ENCODE peak calls at places on chromosome 9, in eight cellular contexts. N is Panc1; F is CD8-positive, alpha-beta T cell; J is A549; T is kidney epithelial cell; M is GM13976; E is transverse colon; A is neural crest cell. W is an unnamed sample.

GRCh38 chr9:38127271-38127839 is 58.3 kb upstream of the SHB start:
- DNase-seq in N (no peak), T (no peak), E (no peak), F (no peak), A (no peak), M (no peak), J (no peak), W (no peak)

GRCh38 chr9:16039988-16040761 is 487.3 kb downstream of the CCDC171 start:
- DNase-seq in J (peak), M (no peak), N (no peak), T (peak), E (no peak), F (no peak), A (no peak), W (no peak)

GRCh38 chr9:95382433-95382832 is 64.9 kb upstream of the FANCC start:
- DNase-seq in E (no peak), T (no peak), N (no peak), F (no peak), J (no peak), A (no peak), M (no peak), W (no peak)

GRCh38 chr9:135904121-135904520 is 3.2 kb downstream of the CAMSAP1 start:
- DNase-seq in J (no peak), M (no peak), N (no peak), F (no peak), T (no peak), E (no peak), A (no peak), W (no peak)

GRCh38 chr9:6833518-6834192 is 75.9 kb downstream of the KDM4C start:
- DNase-seq in M (no peak), T (no peak), F (no peak), J (peak), E (no peak), A (no peak), N (no peak), W (no peak)

GRCh38 chr9:21935631-21936030 is 58.6 kb downstream of the CDKN2A start:
- DNase-seq in N (no peak), M (no peak), T (no peak), A (no peak), J (no peak), F (no peak), E (no peak), W (no peak)

GRCh38 chr9:126700296-126700695 is 86.6 kb downstream of the LMX1B start:
- DNase-seq in F (no peak), M (no peak), T (no peak), E (no peak), J (no peak), N (no peak), A (no peak), W (no peak)

GRCh38 chr9:546235-546634 is 295.3 kb upstream of the DMRT1 start:
- DNase-seq in J (no peak), N (no peak), F (no peak), M (no peak), T (no peak), E (no peak), A (no peak), W (no peak)

GRCh38 chr9:36319806-36320205 is 61.6 kb upstream of the GNE start:
- DNase-seq in N (no peak), A (no peak), F (no peak), J (peak), M (no peak), E (peak), T (peak), W (no peak)

GRCh38 chr9:35516481-35516880 is 26.6 kb downstream of the RUSC2 start:
- DNase-seq in T (peak), N (no peak), J (peak), A (no peak), M (no peak), E (no peak), F (no peak), W (no peak)

GRCh38 chr9:92528537-92528851 is 7.3 kb downstream of the ECM2 start:
- DNase-seq in T (no peak), E (no peak), F (no peak), M (no peak), N (no peak), A (no peak), J (no peak), W (no peak)

GRCh38 chr9:116774421-116774820 is 87.3 kb downstream of the TRIM32 start:
- DNase-seq in A (no peak), J (no peak), M (no peak), E (no peak), T (no peak), N (no peak), F (no peak), W (no peak)

GRCh38 chr9:28031521-28032177 is 458.4 kb upstream of the C9orf72 start:
- DNase-seq in N (no peak), M (no peak), T (no peak), J (no peak), F (no peak), E (no peak), A (no peak), W (no peak)

GRCh38 chr9:109512170-109512756 is 14.2 kb upstream of the PTPN3 start:
- DNase-seq in E (no peak), M (no peak), F (no peak), J (no peak), N (no peak), A (no peak), T (no peak), W (no peak)

GRCh38 chr9:89428901-89429890 is 68.7 kb downstream of the SEMA4D start:
- DNase-seq in A (no peak), J (peak), N (no peak), T (no peak), E (peak), M (peak), F (peak), W (peak)

DNA sequence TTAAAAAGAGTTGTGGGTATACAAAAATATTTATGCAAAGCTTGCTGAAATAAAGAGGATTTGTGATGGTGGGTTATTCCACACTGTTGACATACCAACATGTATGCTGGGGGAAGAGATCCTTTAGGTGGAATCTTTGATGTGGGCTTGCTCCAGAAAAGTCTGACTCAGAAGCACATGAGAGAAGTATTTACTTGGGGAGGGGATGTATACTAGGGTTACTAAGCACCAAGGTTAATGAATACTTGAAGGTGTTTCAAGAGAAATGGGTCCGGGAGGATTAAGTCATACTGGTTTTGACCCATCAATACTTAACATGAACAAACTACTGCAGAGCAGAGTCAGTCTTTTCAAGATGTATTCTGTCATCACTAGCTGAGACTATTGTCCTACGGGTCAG is 316.4 kb upstream of the GRIN3A start:
- DNase-seq in M (no peak), T (peak), E (no peak), N (no peak), J (peak), F (no peak), A (no peak), W (no peak)
- TF ChIP-seq CTCF in M (no peak), T (no peak), E (no peak), N (no peak), J (no peak), F (no peak), A (no peak), W (no peak)

DNA sequence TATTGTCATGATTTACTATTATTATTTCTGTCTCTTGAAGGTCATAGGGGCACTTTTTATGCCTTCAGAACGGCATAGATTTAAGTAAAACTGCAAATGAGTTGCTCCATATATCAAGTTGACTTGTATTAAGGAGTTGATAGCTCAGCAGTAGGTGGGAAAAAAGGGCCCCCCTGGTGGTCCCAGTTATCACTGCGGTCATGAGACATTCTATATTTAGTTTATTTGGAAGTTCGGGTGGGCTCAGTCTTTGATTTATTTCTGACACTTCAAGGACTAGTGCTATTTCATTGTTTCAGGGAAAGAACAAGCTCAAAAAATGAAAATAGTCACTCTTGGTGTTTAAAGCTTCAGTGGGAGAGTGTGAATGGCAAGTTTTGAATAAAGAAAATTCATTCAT is 159.3 kb downstream of the SLC24A2 start:
- DNase-seq in N (no peak), J (no peak), T (no peak), M (no peak), E (no peak), F (no peak), A (peak), W (no peak)
- TF ChIP-seq CTCF in N (no peak), J (no peak), T (no peak), M (no peak), E (no peak), F (no peak), A (peak), W (no peak)

DNA sequence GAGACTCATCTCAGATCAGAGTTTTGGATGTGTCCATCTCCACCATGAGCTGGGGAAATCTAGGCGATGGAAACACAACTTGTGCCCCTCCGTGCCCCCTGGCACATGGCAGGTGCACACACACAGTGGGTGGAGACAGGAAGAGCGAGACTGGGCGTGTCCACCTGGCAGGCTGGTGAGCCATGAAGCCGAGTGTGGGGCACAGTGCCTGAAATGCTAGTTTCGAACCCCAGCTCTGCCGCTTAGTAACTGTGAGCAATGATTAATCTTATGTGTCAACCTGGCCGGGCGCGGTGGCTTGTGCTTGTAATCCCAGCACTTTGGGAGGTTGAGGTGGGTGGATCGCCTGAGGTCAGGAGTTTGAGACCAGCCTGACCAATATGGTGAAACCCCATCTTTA is 80.8 kb upstream of the RNU6ATAC start:
- DNase-seq in E (no peak), J (no peak), M (no peak), A (no peak), N (no peak), F (no peak), T (no peak), W (no peak)
- TF ChIP-seq CTCF in E (no peak), J (no peak), M (no peak), A (no peak), N (no peak), F (no peak), T (no peak), W (no peak)

DNA sequence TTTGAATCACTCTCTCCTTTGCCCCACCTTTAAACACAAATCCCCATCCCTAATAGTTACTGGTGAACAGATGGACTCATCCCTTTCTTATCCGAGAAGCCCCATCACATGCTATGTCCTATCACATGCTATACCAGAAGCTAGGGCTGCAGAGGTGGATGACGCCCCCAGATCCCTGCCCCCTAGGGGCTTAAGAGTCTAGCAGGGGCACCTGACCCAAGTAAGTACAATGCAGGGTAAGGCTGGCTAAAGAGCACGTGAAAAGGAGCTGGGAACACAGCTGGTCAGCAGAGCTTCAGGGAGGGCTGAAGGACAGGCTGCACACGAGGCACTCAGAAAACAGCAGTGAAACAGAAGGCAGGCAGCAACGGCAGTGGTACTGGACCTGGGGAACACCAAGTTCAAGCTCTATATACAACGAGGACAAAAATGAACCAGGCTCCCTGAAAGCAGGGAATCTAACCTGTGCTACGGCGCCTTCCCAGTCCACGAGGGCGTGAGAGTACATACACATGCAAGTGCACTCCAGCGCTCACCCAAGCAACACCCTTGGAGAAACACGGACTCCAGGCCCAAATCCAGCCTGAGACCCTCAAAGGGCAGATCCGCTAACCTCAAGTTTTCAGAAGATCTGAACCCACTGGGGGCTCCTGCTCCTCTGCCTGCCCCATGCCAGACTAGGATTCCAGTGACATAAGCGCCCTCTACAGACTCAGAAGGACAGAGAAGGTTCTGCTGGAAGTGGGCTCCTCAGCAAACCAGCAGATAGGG is 57.5 kb downstream of the PSMB7 start:
- DNase-seq in E (no peak), A (no peak), J (no peak), M (peak), T (no peak), F (no peak), N (no peak), W (no peak)
- TF ChIP-seq CTCF in E (no peak), A (no peak), J (peak), M (no peak), T (no peak), F (no peak), N (peak), W (no peak)

GRCh38 chr9:26856413-26857032 is 36.1 kb downstream of the CAAP1 start:
- DNase-seq in N (peak), M (peak), E (peak), F (no peak), T (peak), J (peak), A (peak), W (peak)
- TF ChIP-seq CTCF in N (peak), M (peak), E (peak), F (peak), T (peak), J (peak), A (peak), W (peak)

DNA sequence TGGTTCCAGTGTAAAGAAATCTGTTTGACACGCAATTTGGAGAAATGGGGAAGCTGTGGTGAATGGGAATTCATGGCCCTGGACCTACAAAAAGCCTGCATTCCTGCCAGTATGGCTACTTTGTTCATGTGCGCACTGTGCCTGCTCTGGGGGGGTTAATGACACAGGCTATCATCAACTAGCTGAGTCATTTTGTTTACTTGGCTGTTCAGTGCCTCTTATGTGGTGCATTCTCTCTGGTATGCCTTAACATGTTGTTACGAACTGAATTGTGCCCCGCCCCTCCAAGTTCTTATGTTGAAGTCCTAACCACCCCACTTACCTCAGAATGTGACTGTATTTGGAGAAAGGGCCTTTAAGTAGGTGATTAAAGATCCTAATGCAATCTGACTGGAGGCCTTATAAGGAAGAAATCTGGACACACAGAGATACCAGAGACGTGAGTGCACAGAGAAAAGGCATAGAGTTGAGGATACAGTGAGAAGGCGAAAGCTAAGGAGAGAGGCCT is 20.4 kb upstream of the UBAP1 start:
- DNase-seq in A (no peak), M (no peak), E (peak), F (no peak), J (peak), T (peak), N (no peak), W (no peak)
- TF ChIP-seq CTCF in A (no peak), M (no peak), E (no peak), F (no peak), J (no peak), T (no peak), N (no peak), W (no peak)

W was measured in GM10248.